ENCODE peak calls at places on chromosomes 2 and 18, in eight cellular contexts. D, E, J, B, H, I, V and Y are unnamed samples.

GRCh38 chr18:79888016-79888415 is 63.4 kb downstream of the SLC66A2 start:
- DNase-seq in D (no peak), E (no peak), J (no peak), B (no peak), H (no peak), I (no peak), V (no peak), Y (no peak)

GRCh38 chr2:218894168-218895157 is 13.8 kb downstream of the WNT10A start:
- DNase-seq in D (peak), E (no peak), J (no peak), B (peak), H (no peak), I (no peak), V (no peak), Y (no peak)

GRCh38 chr18:2988041-2988794 is 24.7 kb downstream of the LPIN2 start:
- DNase-seq in D (peak), E (no peak), J (no peak), B (no peak), H (no peak), I (no peak), V (no peak), Y (no peak)

GRCh38 chr18:79988925-79989361 is 580 bp upstream of the TXNL4A start:
- DNase-seq in D (no peak), E (no peak), J (no peak), B (peak), H (no peak), I (no peak), V (no peak), Y (no peak)

GRCh38 chr2:146652311-146652710 is 1192.5 kb upstream of the ACVR2A start:
- DNase-seq in D (peak), E (no peak), J (no peak), B (no peak), H (no peak), I (no peak), V (no peak), Y (no peak)

GRCh38 chr18:47801817-47802216 is 128.6 kb downstream of the SMAD2 start:
- DNase-seq in D (no peak), E (no peak), J (no peak), B (no peak), H (no peak), I (no peak), V (no peak), Y (no peak)

GRCh38 chr2:177241771-177242135 is 22.8 kb downstream of the NFE2L2 start:
- DNase-seq in D (no peak), E (no peak), J (no peak), B (no peak), H (no peak), I (no peak), V (no peak), Y (no peak)

GRCh38 chr2:209259767-209260166 is 164.1 kb upstream of the MAP2 start:
- DNase-seq in D (no peak), E (no peak), J (no peak), B (no peak), H (no peak), I (no peak), V (no peak), Y (no peak)

GRCh38 chr18:79458131-79458838 is 62.6 kb downstream of the NFATC1 start:
- DNase-seq in D (peak), E (peak), J (peak), B (peak), H (peak), I (peak), V (peak), Y (peak)

GRCh38 chr2:39050109-39050508 is 70.7 kb downstream of the SOS1 start:
- DNase-seq in D (no peak), E (no peak), J (no peak), B (no peak), H (no peak), I (no peak), V (no peak), Y (peak)

GRCh38 chr2:231905026-231905425 is 21.2 kb downstream of the NPPC start:
- DNase-seq in D (no peak), E (no peak), J (no peak), B (no peak), H (no peak), I (no peak), V (no peak), Y (no peak)

GRCh38 chr2:120820263-120820884 is 84.7 kb downstream of the GLI2 start:
- DNase-seq in D (no peak), E (no peak), J (no peak), B (no peak), H (no peak), I (no peak), V (no peak), Y (no peak)

GRCh38 chr18:23573948-23574431 is 12.3 kb downstream of the NPC1 start:
- DNase-seq in D (peak), E (no peak), J (no peak), B (peak), H (no peak), I (no peak), V (no peak), Y (no peak)

GRCh38 chr2:105812180-105813044 is 67.7 kb downstream of the NCK2 start:
- DNase-seq in D (no peak), E (no peak), J (no peak), B (no peak), H (no peak), I (peak), V (no peak), Y (peak)

GRCh38 chr2:204670124-204670523 is 124.8 kb downstream of the PARD3B start:
- DNase-seq in D (no peak), E (peak), J (no peak), B (no peak), H (no peak), I (no peak), V (no peak), Y (no peak)

GRCh38 chr2:104856086-104856972 is 2.4 kb downstream of the POU3F3 start:
- DNase-seq in D (no peak), E (no peak), J (no peak), B (no peak), H (no peak), I (no peak), V (no peak), Y (no peak)

GRCh38 chr2:7015007-7015950 is 98.1 kb downstream of the RNF144A start:
- DNase-seq in D (no peak), E (no peak), J (no peak), B (no peak), H (no peak), I (no peak), V (no peak), Y (no peak)

GRCh38 chr2:96800762-96801463 is 15.2 kb upstream of the CNNM3 start:
- DNase-seq in D (peak), E (peak), J (peak), B (peak), H (peak), I (peak), V (no peak), Y (peak)

GRCh38 chr2:3098231-3098630 is 279.4 kb downstream of the EIPR1 start:
- DNase-seq in D (no peak), E (no peak), J (no peak), B (no peak), H (no peak), I (no peak), V (no peak), Y (no peak)

DNA sequence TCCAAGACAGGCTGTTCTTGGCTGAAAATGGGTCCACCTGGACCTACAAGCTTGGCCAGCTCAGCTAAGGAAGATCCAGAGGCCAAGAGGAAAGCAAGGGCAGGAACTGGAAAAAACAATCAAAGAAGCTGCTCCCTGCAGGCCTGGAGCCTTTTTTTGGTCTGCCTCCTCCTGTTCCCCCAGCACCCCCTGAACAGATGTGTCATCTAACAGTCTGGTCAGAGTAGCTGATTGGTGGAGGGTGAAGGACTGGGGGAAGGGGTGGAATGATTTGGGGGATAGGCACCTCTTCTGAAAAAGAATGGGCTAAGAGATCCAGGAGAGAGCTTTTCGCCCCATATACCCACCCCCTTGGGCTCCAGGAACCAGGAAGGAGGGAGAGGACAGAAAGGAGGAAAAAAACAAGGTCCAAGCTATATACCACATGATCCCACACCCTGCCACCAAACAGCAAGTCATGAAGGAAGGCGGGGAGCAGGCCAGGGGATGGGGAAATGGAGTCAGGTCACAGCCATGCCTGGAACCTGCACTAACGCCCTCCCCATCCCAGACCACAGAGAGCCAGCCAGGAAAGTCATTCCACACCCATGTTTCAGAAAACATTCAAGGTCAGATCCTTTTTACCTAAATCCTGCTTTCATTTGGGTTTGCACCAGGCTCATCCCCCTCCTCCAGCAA is 2.0 kb downstream of the RAB11FIP5 start:
- DNase-seq in D (no peak), E (no peak), J (no peak), B (no peak), H (no peak), I (no peak), V (no peak), Y (no peak)
- H3K27ac ChIP-seq in D (peak), E (peak), J (peak), B (peak), H (peak), I (peak), V (peak), Y (peak)

GRCh38 chr2:21281876-21282514 is 158.2 kb downstream of the TDRD15 start:
- DNase-seq in D (no peak), E (no peak), J (no peak), B (no peak), H (no peak), I (no peak), V (no peak), Y (no peak)

GRCh38 chr2:21277340-21277739 is 153.6 kb downstream of the TDRD15 start:
- DNase-seq in D (no peak), E (no peak), J (no peak), B (no peak), H (no peak), I (no peak), V (no peak), Y (no peak)

GRCh38 chr2:21280793-21281192 is 157.0 kb downstream of the TDRD15 start:
- DNase-seq in D (no peak), E (no peak), J (no peak), B (no peak), H (no peak), I (no peak), V (no peak), Y (no peak)

GRCh38 chr2:21279525-21279924 is 155.8 kb downstream of the TDRD15 start:
- DNase-seq in D (no peak), E (no peak), J (no peak), B (no peak), H (no peak), I (peak), V (no peak), Y (no peak)

GRCh38 chr2:21282515-21282898 is 158.7 kb downstream of the TDRD15 start:
- DNase-seq in D (no peak), E (no peak), J (no peak), B (no peak), H (no peak), I (no peak), V (no peak), Y (no peak)
- H3K27ac ChIP-seq in D (no peak), E (no peak), J (no peak), B (no peak), H (no peak), I (no peak), V (no peak), Y (no peak)

DNA sequence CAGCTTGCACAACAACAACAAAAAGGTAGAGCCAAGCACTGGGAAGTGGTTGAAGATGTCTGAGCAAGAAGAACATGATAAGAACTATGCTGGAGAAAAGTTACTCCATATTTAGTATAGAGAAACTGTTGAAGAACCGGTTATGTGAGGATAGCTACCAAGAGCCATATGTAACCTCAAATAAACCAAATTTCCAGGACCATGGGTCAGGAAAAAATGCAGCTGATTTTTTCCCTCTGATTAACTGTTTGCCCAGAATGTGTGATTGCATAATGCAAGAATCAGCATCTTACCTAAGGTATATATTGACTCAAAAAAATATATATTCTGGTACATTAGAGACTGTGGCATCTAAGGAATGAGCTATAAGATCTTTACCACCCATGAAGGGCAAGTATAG is 77.1 kb upstream of the MAP3K20 start:
- DNase-seq in D (peak), E (no peak), J (no peak), B (peak), H (no peak), I (no peak), V (no peak), Y (peak)
- H3K27ac ChIP-seq in D (no peak), E (no peak), J (no peak), B (peak), H (peak), I (no peak), V (no peak), Y (no peak)

GRCh38 chr2:37658682-37659081 is 12.8 kb downstream of the CDC42EP3 start:
- DNase-seq in D (no peak), E (no peak), J (no peak), B (no peak), H (no peak), I (no peak), V (no peak), Y (no peak)

GRCh38 chr2:37657471-37657870 is 14.0 kb downstream of the CDC42EP3 start:
- DNase-seq in D (no peak), E (no peak), J (no peak), B (no peak), H (no peak), I (no peak), V (no peak), Y (no peak)

GRCh38 chr2:37656512-37657423 is 14.7 kb downstream of the CDC42EP3 start:
- DNase-seq in D (no peak), E (no peak), J (no peak), B (no peak), H (no peak), I (no peak), V (no peak), Y (no peak)

GRCh38 chr2:37663390-37663789 is 8.1 kb downstream of the CDC42EP3 start:
- DNase-seq in D (no peak), E (no peak), J (no peak), B (no peak), H (no peak), I (no peak), V (no peak), Y (no peak)

GRCh38 chr2:37659723-37660122 is 11.7 kb downstream of the CDC42EP3 start:
- DNase-seq in D (no peak), E (no peak), J (no peak), B (no peak), H (no peak), I (no peak), V (no peak), Y (no peak)
- H3K27ac ChIP-seq in D (no peak), E (no peak), J (peak), B (no peak), H (no peak), I (peak), V (no peak), Y (peak)

DNA sequence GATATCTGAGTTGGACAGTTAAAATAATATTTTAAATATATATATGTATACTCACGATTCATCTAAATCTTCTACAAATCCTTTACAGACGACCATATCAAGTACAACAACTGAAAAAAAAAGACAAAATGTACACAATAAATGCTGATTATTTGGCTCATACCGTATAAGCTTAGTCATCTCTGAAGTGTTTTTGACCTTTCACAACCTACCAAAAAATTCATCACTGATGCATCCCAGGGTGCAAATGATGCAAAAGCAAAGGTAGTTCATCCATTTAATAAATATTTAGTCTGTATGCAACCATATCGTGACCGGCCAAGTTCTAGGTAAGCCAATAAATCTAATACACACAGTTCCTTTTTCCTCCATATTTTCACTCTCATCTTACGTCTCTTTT is 1.1 kb downstream of the TMX3 start:
- DNase-seq in D (no peak), E (no peak), J (no peak), B (no peak), H (no peak), I (no peak), V (no peak), Y (no peak)
- H3K27ac ChIP-seq in D (no peak), E (no peak), J (peak), B (peak), H (peak), I (no peak), V (peak), Y (peak)

DNA sequence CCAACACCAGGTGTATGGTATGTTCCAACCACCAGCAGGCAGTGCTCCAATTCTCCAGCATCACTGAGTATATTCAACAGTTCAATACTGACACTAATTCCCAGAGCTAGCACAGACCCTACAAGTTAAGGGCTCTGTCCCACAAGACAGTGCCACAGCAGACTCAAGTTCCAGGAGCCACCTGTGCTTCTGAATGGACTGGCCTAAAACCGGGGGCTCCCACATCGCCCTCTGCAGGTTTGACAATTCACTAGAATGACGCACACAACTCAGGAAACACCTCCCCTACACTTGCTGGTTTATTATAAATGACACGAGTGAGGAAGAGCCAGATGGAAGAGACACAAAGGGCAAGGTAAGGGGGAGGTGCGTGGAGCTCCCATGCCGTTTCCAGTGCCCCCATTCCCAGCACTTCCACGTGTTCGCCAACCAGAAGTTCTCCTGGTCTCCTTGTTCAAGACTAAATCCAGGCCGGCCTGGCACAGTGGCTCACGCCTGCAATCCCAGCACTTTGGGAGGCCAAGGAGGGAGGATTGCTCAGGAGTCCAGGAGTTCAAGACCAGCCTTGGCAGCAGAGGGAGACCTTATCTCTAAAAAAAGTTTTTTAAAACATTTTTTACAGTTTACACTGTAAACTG is 12.2 kb upstream of the ATP6V1B1 start:
- DNase-seq in D (no peak), E (peak), J (peak), B (no peak), H (peak), I (no peak), V (no peak), Y (no peak)
- H3K27ac ChIP-seq in D (no peak), E (no peak), J (no peak), B (no peak), H (no peak), I (no peak), V (no peak), Y (no peak)

GRCh38 chr2:119170504-119170903 is 12.0 kb upstream of the C1QL2 start:
- DNase-seq in D (no peak), E (no peak), J (no peak), B (no peak), H (no peak), I (no peak), V (no peak), Y (no peak)
- H3K27ac ChIP-seq in D (no peak), E (no peak), J (no peak), B (no peak), H (no peak), I (no peak), V (no peak), Y (no peak)

GRCh38 chr2:28300921-28301341 is 91.7 kb upstream of the FOSL2 start:
- DNase-seq in D (no peak), E (no peak), J (no peak), B (no peak), H (no peak), I (no peak), V (no peak), Y (no peak)

GRCh38 chr2:28296904-28297303 is 95.8 kb upstream of the FOSL2 start:
- DNase-seq in D (peak), E (no peak), J (no peak), B (no peak), H (no peak), I (no peak), V (no peak), Y (peak)

GRCh38 chr2:28297531-28297930 is 95.1 kb upstream of the FOSL2 start:
- DNase-seq in D (no peak), E (no peak), J (no peak), B (no peak), H (no peak), I (no peak), V (no peak), Y (no peak)

GRCh38 chr2:28298406-28298805 is 94.3 kb upstream of the FOSL2 start:
- DNase-seq in D (no peak), E (no peak), J (no peak), B (no peak), H (no peak), I (no peak), V (no peak), Y (no peak)

DNA sequence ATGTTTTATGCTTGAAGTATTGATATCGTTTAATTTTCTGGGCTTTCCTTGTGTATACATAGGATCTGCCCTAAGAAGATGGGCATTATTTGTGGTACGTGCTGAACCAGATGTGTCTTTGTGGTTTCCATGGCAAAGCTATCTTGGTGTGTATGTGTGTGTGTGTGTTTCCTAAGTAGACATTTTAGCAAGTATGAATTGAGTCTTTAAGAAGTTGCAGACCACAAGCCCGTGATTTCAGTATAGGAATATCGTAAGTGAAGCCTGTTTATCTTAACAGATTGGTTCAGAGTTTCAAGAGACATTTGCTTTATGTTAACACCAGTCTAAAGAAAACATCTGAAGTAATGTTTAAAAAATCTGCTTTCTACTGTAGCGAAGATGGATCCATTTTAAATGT is 92.2 kb upstream of the FOSL2 start:
- DNase-seq in D (no peak), E (no peak), J (no peak), B (no peak), H (no peak), I (no peak), V (no peak), Y (no peak)
- H3K27ac ChIP-seq in D (no peak), E (no peak), J (peak), B (no peak), H (no peak), I (no peak), V (no peak), Y (no peak)

GRCh38 chr18:9614401-9615279 is at the start of gene PPP4R1:
- DNase-seq in D (peak), E (peak), J (peak), B (peak), H (peak), I (peak), V (no peak), Y (no peak)

GRCh38 chr18:9612989-9613388 is 1.4 kb downstream of the PPP4R1 start:
- DNase-seq in D (no peak), E (no peak), J (no peak), B (no peak), H (no peak), I (no peak), V (no peak), Y (no peak)

GRCh38 chr18:9615280-9615797 is 980 bp upstream of the PPP4R1 start:
- DNase-seq in D (no peak), E (no peak), J (no peak), B (no peak), H (no peak), I (no peak), V (no peak), Y (no peak)

GRCh38 chr18:9612215-9612830 is 2.0 kb downstream of the PPP4R1 start:
- DNase-seq in D (peak), E (peak), J (no peak), B (peak), H (peak), I (no peak), V (no peak), Y (no peak)

GRCh38 chr18:9613550-9614400 is 584 bp downstream of the PPP4R1 start:
- DNase-seq in D (peak), E (peak), J (peak), B (peak), H (no peak), I (peak), V (no peak), Y (no peak)
- H3K27ac ChIP-seq in D (peak), E (peak), J (peak), B (peak), H (peak), I (peak), V (peak), Y (peak)

GRCh38 chr2:111100087-111100764 is 20.5 kb upstream of the BCL2L11 start:
- DNase-seq in D (no peak), E (no peak), J (no peak), B (no peak), H (no peak), I (no peak), V (no peak), Y (no peak)
- H3K27ac ChIP-seq in D (no peak), E (no peak), J (no peak), B (no peak), H (no peak), I (no peak), V (no peak), Y (no peak)